ENCODE peak calls at places on chromosome 20, in four cellular contexts. One of them, this sample, is unnamed.

GRCh38 chr20:19520261-19520660 is 237.8 kb upstream of the RIN2 start:
- DNase-seq in A549: no peak
- DNase-seq in endothelial cell of umbilical vein: no peak
- DNase-seq in K562: no peak
- DNase-seq in this sample: no peak

GRCh38 chr20:1846341-1846740 is 48.9 kb upstream of the SIRPA start:
- DNase-seq in A549: no peak
- DNase-seq in endothelial cell of umbilical vein: no peak
- DNase-seq in K562: no peak
- DNase-seq in this sample: no peak

GRCh38 chr20:63620991-63621390 is 5.9 kb downstream of the GMEB2 start:
- DNase-seq in K562: no peak
- DNase-seq in endothelial cell of umbilical vein: no peak
- DNase-seq in A549: no peak
- DNase-seq in this sample: no peak

GRCh38 chr20:40251284-40251932 is 437.6 kb downstream of the MAFB start:
- DNase-seq in A549: peak; percentile 4
- DNase-seq in K562: peak; percentile 8
- DNase-seq in endothelial cell of umbilical vein: peak; percentile 17
- DNase-seq in this sample: peak; percentile 62

GRCh38 chr20:32521780-32522524 is 63.2 kb downstream of the NOL4L start:
- DNase-seq in endothelial cell of umbilical vein: peak; percentile 53
- DNase-seq in A549: peak; percentile 79
- DNase-seq in K562: peak; percentile 83
- DNase-seq in this sample: peak; percentile 81

GRCh38 chr20:15345287-15345686 is 1007.9 kb upstream of the FLRT3 start:
- DNase-seq in endothelial cell of umbilical vein: no peak
- DNase-seq in A549: no peak
- DNase-seq in K562: no peak
- DNase-seq in this sample: no peak

GRCh38 chr20:15674253-15675145 is 898.7 kb downstream of the KIF16B start:
- DNase-seq in A549: no peak
- DNase-seq in K562: no peak
- DNase-seq in endothelial cell of umbilical vein: no peak
- DNase-seq in this sample: no peak

GRCh38 chr20:31948008-31948407 is 3.8 kb downstream of the PDRG1 start:
- DNase-seq in A549: no peak
- DNase-seq in K562: peak; percentile 51
- DNase-seq in endothelial cell of umbilical vein: no peak
- DNase-seq in this sample: peak; percentile 16

GRCh38 chr20:316316-317068 is 8.9 kb upstream of the SOX12 start:
- DNase-seq in A549: no peak
- DNase-seq in endothelial cell of umbilical vein: no peak
- DNase-seq in K562: no peak
- DNase-seq in this sample: no peak

GRCh38 chr20:51481311-51481997 is 61.1 kb downstream of the NFATC2 start:
- DNase-seq in endothelial cell of umbilical vein: no peak
- DNase-seq in K562: no peak
- DNase-seq in A549: no peak
- DNase-seq in this sample: no peak

GRCh38 chr20:4150095-4150492 is 134.7 kb upstream of the RNF24 start:
- DNase-seq in K562: no peak
- DNase-seq in A549: peak; percentile 71
- DNase-seq in endothelial cell of umbilical vein: peak; percentile 21
- DNase-seq in this sample: no peak

DNA sequence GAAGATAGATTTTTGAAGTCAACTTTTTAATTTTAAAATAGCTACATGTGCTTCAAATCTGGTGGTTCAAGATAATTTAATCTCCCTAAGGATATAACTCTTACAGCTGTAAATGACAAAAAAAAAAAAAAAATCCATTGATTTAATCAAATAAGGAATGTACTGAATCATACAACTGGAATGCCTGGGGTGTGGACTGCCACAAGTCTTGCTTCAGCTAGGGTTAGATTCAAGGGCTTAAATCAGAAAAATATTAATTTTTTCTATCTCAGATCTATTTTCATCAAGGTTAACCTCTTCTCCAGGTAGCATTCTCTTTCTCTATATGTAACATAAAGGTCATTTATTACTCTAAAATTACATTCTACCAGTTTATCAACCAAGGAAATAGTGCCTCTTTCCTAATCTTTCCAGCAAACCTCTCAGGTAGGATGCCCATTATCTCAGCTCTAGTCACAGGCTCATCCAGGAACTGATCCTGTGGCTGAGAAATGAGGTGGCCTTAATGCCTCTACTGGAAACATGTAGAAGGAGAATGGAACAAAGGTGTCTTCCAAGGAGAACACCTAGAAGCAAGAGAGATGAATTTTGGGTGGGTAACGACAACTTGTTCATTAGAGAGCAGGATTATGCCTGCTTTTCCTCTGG is 466.9 kb downstream of the CBLN4 start:
- DNase-seq in endothelial cell of umbilical vein: no peak
- DNase-seq in K562: no peak
- DNase-seq in A549: no peak
- DNase-seq in this sample: no peak
- TF ChIP-seq MYC in endothelial cell of umbilical vein: no peak
- TF ChIP-seq MYC in K562: no peak
- TF ChIP-seq MYC in A549: no peak
- TF ChIP-seq MYC in this sample: no peak

DNA sequence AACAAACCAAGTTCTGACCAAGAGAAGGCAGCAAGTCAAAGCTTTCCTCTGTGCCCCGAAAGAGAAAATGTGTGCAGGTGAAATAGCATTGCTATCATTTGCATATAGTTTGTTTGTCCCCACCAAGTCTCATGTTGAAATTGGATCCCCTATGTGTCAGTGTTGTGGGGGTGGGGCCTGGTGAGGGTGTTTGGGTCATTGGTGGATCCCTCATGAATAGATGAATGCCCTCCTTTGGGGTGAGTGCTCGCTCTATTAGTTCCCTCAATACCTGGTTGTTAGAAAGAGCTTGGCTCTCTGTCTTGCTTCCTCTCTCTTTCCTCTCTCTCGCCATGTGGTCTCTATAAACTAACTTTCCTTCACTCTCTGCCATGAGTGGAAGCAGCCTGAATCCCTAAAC is 43.9 kb upstream of the SYNDIG1 start:
- DNase-seq in K562: no peak
- DNase-seq in A549: no peak
- DNase-seq in endothelial cell of umbilical vein: no peak
- DNase-seq in this sample: no peak
- TF ChIP-seq MYC in K562: no peak
- TF ChIP-seq MYC in A549: no peak
- TF ChIP-seq MYC in endothelial cell of umbilical vein: no peak
- TF ChIP-seq MYC in this sample: no peak

DNA sequence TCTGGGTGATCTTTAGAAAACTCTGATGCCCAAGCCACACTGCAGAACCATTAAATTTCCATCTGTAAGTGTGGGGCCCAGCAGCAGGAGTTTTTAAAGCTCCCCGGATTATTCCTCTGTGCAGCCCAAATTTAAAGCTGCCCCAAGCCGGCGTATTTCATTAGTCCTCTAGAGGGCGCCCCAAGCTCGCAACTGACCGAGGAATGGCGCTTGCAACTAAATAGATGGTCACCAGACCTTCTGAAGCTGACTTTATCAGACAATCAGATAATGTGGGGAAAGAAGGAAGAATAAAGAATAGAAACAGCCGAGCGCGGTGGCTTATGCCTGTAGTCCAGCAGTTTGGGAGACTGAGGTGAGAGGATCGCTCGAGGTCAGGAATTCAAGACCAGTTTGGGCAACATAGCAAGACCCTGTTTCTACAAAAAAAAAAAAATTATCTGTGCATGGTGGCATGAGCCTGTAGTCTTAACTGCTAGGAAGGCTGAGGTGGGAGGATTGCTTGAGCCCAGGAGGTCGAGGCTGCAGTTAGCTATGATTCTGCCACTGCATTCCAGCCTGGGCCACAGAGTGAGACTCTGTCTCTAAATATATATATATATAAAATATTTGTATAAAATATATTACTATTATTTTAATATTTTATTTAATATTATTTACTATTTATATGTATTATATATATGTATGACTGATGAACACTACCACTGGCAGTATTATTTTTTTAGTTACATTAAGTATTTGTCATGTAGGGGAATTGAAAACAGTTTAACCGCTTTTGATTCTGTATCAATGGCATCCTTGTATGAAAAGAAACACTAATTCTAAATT is 56.0 kb downstream of the OTOR start:
- DNase-seq in endothelial cell of umbilical vein: peak; percentile 54
- DNase-seq in K562: peak; percentile 54
- DNase-seq in A549: peak; percentile 51
- DNase-seq in this sample: peak; percentile 67
- TF ChIP-seq MYC in endothelial cell of umbilical vein: no peak
- TF ChIP-seq MYC in K562: no peak
- TF ChIP-seq MYC in A549: no peak
- TF ChIP-seq MYC in this sample: no peak

GRCh38 chr20:59435496-59435895 is 135.1 kb downstream of the EDN3 start:
- DNase-seq in endothelial cell of umbilical vein: no peak
- DNase-seq in A549: no peak
- DNase-seq in K562: no peak
- DNase-seq in this sample: no peak
- TF ChIP-seq MYC in endothelial cell of umbilical vein: no peak
- TF ChIP-seq MYC in A549: no peak
- TF ChIP-seq MYC in K562: no peak
- TF ChIP-seq MYC in this sample: no peak

DNA sequence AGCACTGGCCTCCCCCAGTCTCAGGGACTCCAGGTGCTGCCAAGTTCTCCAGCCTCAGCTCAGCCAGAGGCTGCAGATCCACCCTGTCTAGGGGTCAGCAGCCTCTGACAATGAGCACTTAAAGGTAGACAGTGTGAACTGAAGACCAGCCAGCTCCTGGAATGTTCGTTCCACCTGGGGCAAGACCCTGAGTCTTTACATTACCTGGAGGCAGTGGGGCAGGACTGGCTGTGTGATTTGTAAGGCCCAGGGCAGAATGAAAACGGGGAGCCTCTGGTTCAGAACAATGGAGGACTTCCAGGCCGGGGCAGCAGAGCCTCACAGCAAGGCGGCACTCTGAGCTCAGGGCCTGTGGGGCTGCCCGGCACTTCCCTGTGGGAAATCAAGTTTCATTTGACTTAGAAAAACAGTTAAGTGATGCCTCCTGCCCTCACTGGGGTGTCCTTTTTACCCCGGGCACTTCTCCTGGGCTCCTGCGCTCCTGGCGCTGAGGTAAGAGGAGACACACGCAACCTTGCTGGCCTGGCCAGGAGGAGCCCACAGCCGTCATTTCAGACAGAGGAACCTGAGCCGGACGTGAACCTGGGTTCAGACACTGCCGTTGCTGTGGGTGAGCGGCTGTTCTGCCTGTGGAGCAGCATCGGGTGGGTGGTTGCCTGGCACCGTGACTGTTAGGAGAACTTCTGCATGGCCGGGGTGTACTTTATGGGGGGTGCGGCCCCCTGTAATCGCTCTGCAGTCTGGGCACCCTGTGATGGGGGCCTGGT is 64.9 kb downstream of the CTCFL start:
- DNase-seq in K562: no peak
- DNase-seq in A549: no peak
- DNase-seq in endothelial cell of umbilical vein: no peak
- DNase-seq in this sample: no peak
- TF ChIP-seq MYC in K562: no peak
- TF ChIP-seq MYC in A549: no peak
- TF ChIP-seq MYC in endothelial cell of umbilical vein: no peak
- TF ChIP-seq MYC in this sample: no peak

GRCh38 chr20:57329608-57330221 is at the start of gene SPO11:
- DNase-seq in endothelial cell of umbilical vein: no peak
- DNase-seq in A549: no peak
- DNase-seq in K562: peak; percentile 69
- DNase-seq in this sample: peak; percentile 23
- TF ChIP-seq MYC in endothelial cell of umbilical vein: no peak
- TF ChIP-seq MYC in A549: no peak
- TF ChIP-seq MYC in K562: no peak
- TF ChIP-seq MYC in this sample: no peak

DNA sequence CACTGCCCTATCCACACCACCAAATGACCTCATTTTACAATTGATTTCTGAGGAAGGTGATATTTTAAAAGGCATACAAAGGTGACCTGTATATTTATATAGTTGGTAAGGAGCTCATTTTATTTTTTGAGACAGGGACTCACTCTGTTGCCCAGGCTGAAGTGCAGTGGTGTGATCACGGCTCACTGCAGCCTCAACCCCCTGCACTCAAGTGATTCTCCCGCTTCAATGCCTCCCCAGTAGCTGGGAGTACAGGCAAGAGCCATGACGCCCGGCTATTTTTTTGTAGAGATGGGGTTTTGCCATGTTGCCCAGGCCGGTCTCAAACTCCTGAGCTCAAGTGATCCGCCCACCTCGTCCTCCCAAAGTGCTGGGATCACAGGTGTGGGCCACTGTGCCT is 13.0 kb downstream of the NCOA5 start:
- DNase-seq in K562: no peak
- DNase-seq in A549: no peak
- DNase-seq in endothelial cell of umbilical vein: no peak
- DNase-seq in this sample: no peak
- TF ChIP-seq MYC in K562: no peak
- TF ChIP-seq MYC in A549: no peak
- TF ChIP-seq MYC in endothelial cell of umbilical vein: no peak
- TF ChIP-seq MYC in this sample: no peak

This sample was measured in NB4.